ENCODE peak calls at places on chromosomes 5 and 9, in six cellular contexts. Q is pancreas; T is effector memory CD4-positive, alpha-beta T cell; K is CD4-positive, CD25-positive, alpha-beta regulatory T cell; R is suprapubic skin; W is right atrium auricular region. D is an unnamed sample.

GRCh38 chr5:39713224-39713911 is 288.6 kb upstream of the DAB2 start:
- DNase-seq in K (no peak), R (no peak), W (no peak), T (no peak), Q (no peak), D (no peak)

GRCh38 chr5:61467766-61468482 is 135.9 kb downstream of the ZSWIM6 start:
- DNase-seq in Q (no peak), R (no peak), W (no peak), K (no peak), T (no peak), D (no peak)

GRCh38 chr9:129513282-129513681 is 107.6 kb downstream of the C9orf50 start:
- DNase-seq in R (no peak), T (no peak), K (no peak), W (no peak), Q (no peak), D (no peak)

GRCh38 chr5:173637340-173637739 is 20.9 kb upstream of the BOD1 start:
- DNase-seq in R (no peak), Q (no peak), T (no peak), K (no peak), W (no peak), D (no peak)

GRCh38 chr9:87547665-87548064 is 50.0 kb downstream of the DAPK1 start:
- DNase-seq in T (no peak), W (no peak), R (no peak), K (no peak), Q (no peak), D (no peak)

GRCh38 chr9:91156451-91157234 is 205.1 kb downstream of the AUH start:
- DNase-seq in K (no peak), Q (no peak), R (no peak), W (no peak), T (no peak), D (no peak)

GRCh38 chr9:1929722-1930621 is 85.2 kb upstream of the SMARCA2 start:
- DNase-seq in T (no peak), R (no peak), W (no peak), Q (no peak), K (no peak), D (no peak)

GRCh38 chr9:100377015-100377414 is 24.3 kb upstream of the TEX10 start:
- DNase-seq in Q (no peak), T (no peak), R (no peak), W (no peak), K (no peak), D (no peak)

GRCh38 chr5:36915653-36916052 is 39.1 kb downstream of the NIPBL start:
- DNase-seq in Q (no peak), T (no peak), R (no peak), W (no peak), K (no peak), D (no peak)

GRCh38 chr9:125239631-125240597 is 1.2 kb downstream of the HSPA5 start:
- DNase-seq in R (no peak), T (no peak), W (no peak), K (no peak), Q (no peak), D (no peak)
- H3K4me1 ChIP-seq in R (peaks cover 55% of the 10 kb centered on the region), T (peaks cover 36% of the 10 kb centered on the region), W (no peaks in the 10 kb centered on the region), K (peaks cover 53% of the 10 kb centered on the region), Q (peaks cover 41% of the 10 kb centered on the region), D (peaks cover 70% of the 10 kb centered on the region)

DNA sequence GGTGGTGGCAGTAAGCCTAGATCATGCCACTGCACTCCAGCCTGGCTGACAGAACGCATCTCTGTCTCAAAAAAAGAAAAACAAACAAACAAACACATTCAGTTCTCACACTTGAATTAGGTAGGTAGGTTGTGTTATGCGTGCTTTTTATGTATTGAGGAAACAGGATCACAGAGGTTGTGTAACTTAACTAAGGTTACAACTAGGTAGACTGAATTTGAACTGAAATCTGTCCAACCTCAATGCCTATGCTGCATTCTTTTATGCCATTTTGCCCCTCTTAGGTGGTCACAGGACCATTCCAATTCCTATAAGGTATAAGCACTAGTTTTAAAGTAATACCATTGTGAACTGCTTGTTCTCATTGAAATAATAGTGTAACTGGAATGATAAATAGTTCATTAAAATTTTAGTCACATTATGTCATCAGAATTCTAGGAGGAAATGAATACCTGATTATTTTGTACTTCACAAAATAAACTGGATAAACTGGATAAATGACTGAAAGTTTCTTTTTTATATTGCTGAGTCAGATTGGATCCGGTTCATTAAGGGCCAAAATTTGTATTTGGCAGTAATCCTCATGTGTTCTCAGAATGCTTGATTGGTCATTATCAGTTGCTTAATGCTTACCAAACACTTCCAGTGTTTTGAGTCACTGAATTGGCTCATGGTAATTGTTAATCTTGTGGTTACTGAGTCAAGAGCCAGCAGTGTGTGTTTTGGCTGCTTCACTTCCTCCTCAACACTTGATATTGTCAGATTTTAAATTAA is 7.1 kb downstream of the UBAP1 start:
- DNase-seq in Q (no peak), T (no peak), R (no peak), K (peak; percentile 72), W (peak; percentile 66), D (no peak)
- H3K4me1 ChIP-seq in Q (peaks cover 35% of the 10 kb centered on the region), T (peaks cover 6% of the 10 kb centered on the region), R (peaks cover 45% of the 10 kb centered on the region), K (peaks cover 14% of the 10 kb centered on the region), W (no peaks in the 10 kb centered on the region), D (peaks cover 15% of the 10 kb centered on the region)

DNA sequence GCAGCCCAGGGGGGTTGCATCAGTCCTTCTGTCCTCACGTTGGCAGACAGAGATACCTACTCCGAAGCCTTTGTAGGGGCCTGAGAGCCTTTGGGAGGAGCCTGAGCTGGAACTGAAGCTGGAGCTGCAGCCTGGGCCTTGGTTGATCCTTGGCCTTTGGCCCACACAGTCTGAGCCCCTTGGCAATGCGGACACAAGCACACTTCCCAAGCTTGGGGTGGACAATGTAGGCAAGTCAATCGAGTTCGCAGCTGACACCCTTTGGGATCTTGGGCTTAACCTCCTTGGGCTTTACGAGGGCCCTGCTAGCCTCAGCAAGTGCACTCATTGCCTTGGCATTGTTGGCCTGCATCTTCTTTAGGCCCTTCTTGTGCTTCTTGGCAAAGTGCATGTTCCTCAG is 5.9 kb downstream of the CSNK1A1 start:
- DNase-seq in W (no peak), T (no peak), K (no peak), Q (no peak), R (no peak), D (no peak)
- H3K4me1 ChIP-seq in W (no peaks in the 10 kb centered on the region), T (peaks cover 23% of the 10 kb centered on the region), K (peaks cover 71% of the 10 kb centered on the region), Q (peaks cover 41% of the 10 kb centered on the region), R (peaks cover 85% of the 10 kb centered on the region), D (peaks cover 88% of the 10 kb centered on the region)

GRCh38 chr9:73173526-73174411 is 22.1 kb downstream of the ANXA1 start:
- DNase-seq in T (no peak), R (no peak), Q (no peak), K (no peak), W (no peak), D (no peak)

GRCh38 chr9:73180373-73180772 is 28.7 kb downstream of the ANXA1 start:
- DNase-seq in R (no peak), T (no peak), Q (no peak), W (no peak), K (no peak), D (no peak)

GRCh38 chr9:73176450-73176875 is 24.8 kb downstream of the ANXA1 start:
- DNase-seq in Q (no peak), W (no peak), T (no peak), R (no peak), K (no peak), D (no peak)

GRCh38 chr9:73179594-73179993 is 27.9 kb downstream of the ANXA1 start:
- DNase-seq in R (no peak), K (no peak), T (no peak), Q (no peak), W (no peak), D (no peak)

DNA sequence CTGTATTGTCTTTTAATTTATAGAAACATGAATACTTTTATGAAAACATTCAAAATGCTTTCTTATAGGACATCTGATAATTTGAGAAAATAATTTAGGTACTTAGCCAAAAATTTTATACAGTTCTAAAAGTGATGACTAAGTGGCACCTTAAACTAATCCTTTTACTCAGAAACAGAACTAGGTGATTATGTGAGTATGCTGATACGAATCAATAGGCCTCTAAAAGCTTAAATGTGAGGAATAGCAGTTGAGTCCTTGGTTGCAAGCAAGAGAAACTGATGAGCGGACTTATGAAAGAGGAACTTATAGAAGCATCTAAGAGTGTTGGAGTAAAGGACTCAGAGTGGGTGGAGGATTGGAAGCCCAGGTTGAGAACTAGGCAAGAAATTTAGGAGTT is 26.4 kb downstream of the ANXA1 start:
- DNase-seq in Q (no peak), K (no peak), W (no peak), T (no peak), R (no peak), D (no peak)
- H3K4me1 ChIP-seq in Q (no peaks in the 10 kb centered on the region), K (no peaks in the 10 kb centered on the region), W (no peaks in the 10 kb centered on the region), T (no peaks in the 10 kb centered on the region), R (peaks cover 13% of the 10 kb centered on the region), D (no peaks in the 10 kb centered on the region)

GRCh38 chr5:3323144-3323543 is 272.5 kb upstream of the IRX1 start:
- DNase-seq in Q (no peak), K (no peak), R (no peak), T (no peak), W (no peak), D (no peak)
- H3K4me1 ChIP-seq in Q (no peaks in the 10 kb centered on the region), K (no peaks in the 10 kb centered on the region), R (peaks cover 29% of the 10 kb centered on the region), T (no peaks in the 10 kb centered on the region), W (no peaks in the 10 kb centered on the region), D (no peaks in the 10 kb centered on the region)

DNA sequence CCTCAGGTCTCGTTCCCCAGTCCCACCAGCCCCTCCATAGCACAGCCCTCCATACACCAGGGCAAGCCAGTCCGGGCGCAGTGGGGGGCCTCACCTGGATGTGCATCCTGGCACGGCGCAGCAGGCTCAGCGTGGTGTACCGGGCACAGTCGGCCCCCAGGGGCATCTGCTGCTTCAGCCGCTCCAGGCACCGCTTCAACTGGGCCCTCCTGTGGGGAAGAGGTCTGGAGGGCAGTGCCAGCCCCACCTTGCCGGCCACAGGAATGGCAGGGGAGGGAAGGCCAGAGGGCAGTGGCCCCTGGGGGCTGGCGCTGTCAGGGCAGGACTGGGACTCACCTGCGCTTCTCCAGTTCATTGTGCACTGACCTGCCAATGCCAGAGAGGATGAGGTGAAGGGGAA is 1.4 kb downstream of the MXD3 start:
- DNase-seq in Q (peak; percentile 83), T (no peak), R (no peak), W (no peak), K (no peak), D (no peak)
- H3K4me1 ChIP-seq in Q (peaks cover 34% of the 10 kb centered on the region), T (peaks cover 42% of the 10 kb centered on the region), R (peaks cover 54% of the 10 kb centered on the region), W (no peaks in the 10 kb centered on the region), K (peaks cover 43% of the 10 kb centered on the region), D (peaks cover 17% of the 10 kb centered on the region)

GRCh38 chr5:142327111-142327842 is 2.5 kb upstream of the SPRY4 start:
- DNase-seq in W (peak; percentile 69), Q (no peak), R (no peak), K (no peak), T (no peak), D (no peak)

GRCh38 chr5:142326480-142326938 is 1.7 kb upstream of the SPRY4 start:
- DNase-seq in K (no peak), R (no peak), Q (no peak), T (no peak), W (no peak), D (no peak)

GRCh38 chr5:142325677-142326479 is 1.1 kb upstream of the SPRY4 start:
- DNase-seq in W (peak; percentile 72), T (no peak), K (peak; percentile 12), R (peak; percentile 73), Q (peak; percentile 67), D (peak; percentile 86)

GRCh38 chr5:142330444-142330843 is 5.6 kb upstream of the SPRY4 start:
- DNase-seq in R (no peak), K (no peak), Q (no peak), T (no peak), W (no peak), D (no peak)

DNA sequence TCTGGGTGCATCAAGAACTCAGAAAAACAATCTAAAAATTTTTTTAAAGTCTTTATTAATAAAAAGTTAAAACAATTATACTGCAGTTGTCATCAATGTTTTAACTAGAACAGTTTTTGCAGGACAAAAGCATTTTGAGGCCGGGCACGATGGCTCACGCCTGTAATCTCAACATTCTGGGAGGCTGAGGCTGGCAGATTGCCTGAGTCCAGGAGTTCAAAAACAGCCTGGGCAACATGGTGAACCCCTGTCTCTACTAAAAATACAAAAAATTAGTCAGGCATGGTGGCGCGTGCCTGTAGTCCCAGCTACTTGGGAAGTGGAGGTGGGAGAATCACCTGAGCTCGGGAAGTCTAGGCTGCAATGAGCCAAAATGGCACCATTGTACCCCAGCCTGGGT is 5.2 kb upstream of the SPRY4 start:
- DNase-seq in W (no peak), Q (no peak), T (no peak), R (no peak), K (no peak), D (no peak)
- H3K4me1 ChIP-seq in W (no peaks in the 10 kb centered on the region), Q (peaks cover 4% of the 10 kb centered on the region), T (peaks cover 9% of the 10 kb centered on the region), R (peaks cover 18% of the 10 kb centered on the region), K (peaks cover 14% of the 10 kb centered on the region), D (peaks cover 19% of the 10 kb centered on the region)